ENCODE peak calls at places on chromosomes 11 and 22, in four cellular contexts. One of them, this sample, is unnamed.
A peak's percentile ranks its signal among the peaks of the same experiment; 100 is the strongest.

GRCh38 chr11:17004486-17005148 is 9.6 kb downstream of the PLEKHA7 start:
- DNase-seq in M059J: no peak
- DNase-seq in IMR-90: no peak
- DNase-seq in NCI-H1930: no peak
- DNase-seq in this sample: no peak

GRCh38 chr11:46180741-46181140 is 59.5 kb upstream of the PHF21A start:
- DNase-seq in M059J: no peak
- DNase-seq in IMR-90: no peak
- DNase-seq in NCI-H1930: no peak
- DNase-seq in this sample: no peak

GRCh38 chr11:119103793-119104192 is 2.1 kb upstream of the DPAGT1 start:
- DNase-seq in M059J: no peak
- DNase-seq in IMR-90: no peak
- DNase-seq in NCI-H1930: peak; percentile 75
- DNase-seq in this sample: no peak

GRCh38 chr11:120212926-120213325 is 2.1 kb downstream of the OAF start:
- DNase-seq in M059J: peak; percentile 70
- DNase-seq in IMR-90: no peak
- DNase-seq in NCI-H1930: no peak
- DNase-seq in this sample: peak; percentile 10

GRCh38 chr11:44006882-44007495 is 40.8 kb upstream of the ACCSL start:
- DNase-seq in M059J: no peak
- DNase-seq in IMR-90: no peak
- DNase-seq in NCI-H1930: no peak
- DNase-seq in this sample: no peak

GRCh38 chr11:11119917-11120316 is 233.1 kb downstream of the CSNK2A3 start:
- DNase-seq in M059J: no peak
- DNase-seq in IMR-90: no peak
- DNase-seq in NCI-H1930: no peak
- DNase-seq in this sample: no peak

GRCh38 chr11:76600124-76600655 is 70.4 kb downstream of the LRRC32 start:
- DNase-seq in M059J: no peak
- DNase-seq in IMR-90: no peak
- DNase-seq in NCI-H1930: no peak
- DNase-seq in this sample: no peak

GRCh38 chr11:19595840-19596751 is 116.5 kb upstream of the NAV2 start:
- DNase-seq in M059J: peak; percentile 96
- DNase-seq in IMR-90: peak; percentile 90
- DNase-seq in NCI-H1930: no peak
- DNase-seq in this sample: peak; percentile 91

GRCh38 chr11:34644669-34645406 is 23.9 kb downstream of the EHF start:
- DNase-seq in M059J: peak; percentile 91
- DNase-seq in IMR-90: peak; percentile 89
- DNase-seq in NCI-H1930: no peak
- DNase-seq in this sample: peak; percentile 82

GRCh38 chr22:44108076-44108475 is 72.6 kb upstream of the PARVG start:
- DNase-seq in M059J: no peak
- DNase-seq in IMR-90: no peak
- DNase-seq in NCI-H1930: no peak
- DNase-seq in this sample: no peak

GRCh38 chr22:28995551-28995950 is 66.1 kb downstream of the C22orf31 start:
- DNase-seq in M059J: no peak
- DNase-seq in IMR-90: no peak
- DNase-seq in NCI-H1930: no peak
- DNase-seq in this sample: no peak

GRCh38 chr22:41620646-41621098 is at the start of gene DESI1:
- DNase-seq in M059J: no peak
- DNase-seq in IMR-90: no peak
- DNase-seq in NCI-H1930: peak; percentile 48
- DNase-seq in this sample: peak; percentile 53

GRCh38 chr11:69217276-69218105 is 61.8 kb downstream of the SMIM38 start:
- DNase-seq in M059J: no peak
- DNase-seq in IMR-90: no peak
- DNase-seq in NCI-H1930: no peak
- DNase-seq in this sample: no peak

GRCh38 chr22:48441553-48441850 is 1386.2 kb downstream of the BRD1 start:
- DNase-seq in M059J: no peak
- DNase-seq in IMR-90: no peak
- DNase-seq in NCI-H1930: no peak
- DNase-seq in this sample: no peak

This sample was measured in ELR.